ENCODE peak calls at places on chromosomes 11 and 22, in four cellular contexts. C is transverse colon, G is ovary, Y is sigmoid colon. V is an unnamed sample.

GRCh38 chr11:44246726-44247125 is 63.2 kb downstream of the ALX4 start:
- DNase-seq in C (no peak), G (no peak), Y (no peak), V (no peak)

GRCh38 chr11:110518809-110519514 is 89.2 kb downstream of the FDX1 start:
- DNase-seq in C (no peak), G (no peak), Y (no peak), V (no peak)

GRCh38 chr11:61554172-61554988 is 26.5 kb downstream of the SYT7 start:
- DNase-seq in C (no peak), G (no peak), Y (no peak), V (no peak)

GRCh38 chr11:2383823-2384722 is 7.0 kb downstream of the CD81 start:
- DNase-seq in C (peak; percentile 66), G (no peak), Y (no peak), V (no peak)

GRCh38 chr11:65869643-65870306 is 2.8 kb downstream of the EFEMP2 start:
- DNase-seq in C (no peak), G (peak; percentile 34), Y (peak; percentile 69), V (no peak)

GRCh38 chr11:13486926-13487660 is 8.7 kb downstream of the PTH start:
- DNase-seq in C (peak; percentile 57), G (peak; percentile 31), Y (no peak), V (peak; percentile 52)

GRCh38 chr11:93857413-93858185 is 7.2 kb upstream of the VSTM5 start:
- DNase-seq in C (no peak), G (no peak), Y (no peak), V (no peak)

GRCh38 chr11:81070948-81071347 is 1630.1 kb upstream of the TENM4 start:
- DNase-seq in C (no peak), G (no peak), Y (no peak), V (no peak)

GRCh38 chr22:44309647-44310046 is 3.1 kb downstream of the SHISAL1 start:
- DNase-seq in C (no peak), G (no peak), Y (peak; percentile 82), V (no peak)
- TF ChIP-seq EP300 in C (peak; percentile 27), G (no peak), Y (no peak), V (peak; percentile 63)

DNA sequence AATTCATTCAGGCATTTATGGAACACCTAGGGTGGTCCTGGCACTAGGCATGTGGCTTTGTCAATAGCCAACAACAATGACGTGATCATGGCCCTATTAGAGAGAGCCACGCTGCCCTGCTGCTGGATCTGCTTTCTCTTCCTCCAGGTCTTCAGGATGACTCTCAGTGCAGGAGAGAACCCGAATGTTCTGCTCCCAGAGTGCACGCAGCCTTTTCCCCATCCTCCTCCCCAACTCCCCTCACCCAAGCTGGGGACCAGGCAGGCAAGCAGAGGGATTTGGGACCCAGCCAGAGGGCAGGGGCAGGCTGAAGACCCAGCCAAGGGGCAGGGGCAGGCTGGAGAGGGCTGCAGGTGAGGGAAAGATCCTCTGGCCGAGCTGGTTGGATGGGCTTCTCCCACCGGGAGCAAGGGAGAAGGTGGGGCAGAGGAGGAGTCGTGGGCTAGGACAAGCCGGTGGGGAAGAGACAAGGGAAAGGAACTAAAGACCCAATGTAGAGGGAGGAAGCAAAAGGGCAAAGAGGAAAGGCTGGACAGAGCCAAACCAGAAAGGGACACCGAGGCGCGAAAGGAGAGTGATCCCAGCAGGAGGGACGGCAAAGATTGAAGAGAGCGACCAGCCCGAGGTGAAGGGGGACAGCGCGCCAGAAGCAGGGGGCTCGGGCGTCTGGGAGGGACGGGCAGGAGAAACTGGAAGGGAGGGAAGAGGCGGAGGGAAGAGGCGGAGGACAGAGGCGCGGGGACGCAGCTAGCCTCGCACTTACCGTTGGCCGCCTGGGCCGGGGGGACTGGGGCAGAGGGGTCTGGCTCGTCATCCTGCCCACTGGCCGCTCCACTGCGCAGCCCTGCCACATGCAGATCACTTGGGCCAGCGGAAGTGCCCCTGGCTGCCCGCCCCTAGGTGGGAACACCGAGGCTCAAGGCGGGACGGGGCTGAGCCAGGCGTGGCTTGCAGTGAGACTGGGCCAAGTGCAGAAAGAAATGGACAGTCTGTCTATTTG is at the start of gene KCTD14:
- DNase-seq in C (peak; percentile 69), G (no peak), Y (peak; percentile 66), V (peak; percentile 75)
- TF ChIP-seq POLR2A in C (peak; percentile 65), G (no peak), Y (no peak), V (peak; percentile 13)

GRCh38 chr22:23250424-23251363 is 70.4 kb downstream of the BCR start:
- DNase-seq in C (no peak), G (peak; percentile 9), Y (no peak), V (no peak)

GRCh38 chr22:23249506-23250423 is 69.5 kb downstream of the BCR start:
- DNase-seq in C (no peak), G (peak; percentile 10), Y (no peak), V (no peak)

GRCh38 chr22:23245799-23246136 is 65.5 kb downstream of the BCR start:
- DNase-seq in C (no peak), G (no peak), Y (no peak), V (no peak)

GRCh38 chr22:23246982-23247766 is 66.9 kb downstream of the BCR start:
- DNase-seq in C (no peak), G (peak; percentile 16), Y (no peak), V (no peak)

DNA sequence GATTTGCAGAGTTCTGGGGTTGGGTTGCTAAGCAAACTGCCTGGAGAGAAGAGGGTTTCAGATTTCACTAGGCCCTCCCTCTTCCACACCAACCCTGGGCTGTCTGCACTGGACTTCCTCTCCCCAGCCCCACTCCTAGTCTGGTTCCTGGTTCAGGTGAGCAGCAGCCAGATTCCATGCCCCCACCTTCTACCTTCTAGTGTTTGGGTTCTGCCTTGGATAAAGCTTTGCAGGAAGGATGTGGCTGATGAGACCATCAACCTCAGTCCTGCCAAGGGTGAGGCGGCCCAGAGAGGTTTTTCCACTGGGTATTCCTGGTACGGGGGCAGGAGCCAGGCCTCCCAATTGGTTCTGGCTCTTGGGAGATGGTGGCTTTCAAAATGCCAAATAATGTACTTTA is 68.3 kb downstream of the BCR start:
- DNase-seq in C (no peak), G (peak; percentile 0), Y (no peak), V (peak; percentile 58)
- H3K4me1 ChIP-seq in C (no peaks in the 10 kb centered on the region), G (no peaks in the 10 kb centered on the region), Y (no peaks in the 10 kb centered on the region), V (peaks cover 38% of the 10 kb centered on the region)

DNA sequence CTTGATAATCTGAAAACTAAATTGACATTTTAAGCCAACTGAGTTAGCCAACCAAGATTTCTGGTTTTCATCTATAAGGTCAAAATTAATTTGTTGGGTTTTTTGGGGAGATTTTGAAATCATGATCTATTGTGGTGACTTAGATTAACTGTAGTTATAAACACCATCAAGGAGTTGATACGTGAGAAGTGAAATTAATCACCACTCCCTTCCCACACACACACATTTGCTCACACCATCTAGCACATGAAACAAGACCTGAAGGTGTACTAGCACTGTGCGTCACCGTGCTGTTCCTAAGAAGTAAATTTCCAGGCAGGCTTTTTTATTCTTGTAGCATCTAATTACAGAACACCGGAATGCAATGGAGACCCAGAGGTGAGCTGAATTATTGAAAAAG is 2.1 kb downstream of the OR5B21 start:
- DNase-seq in C (no peak), G (no peak), Y (no peak), V (no peak)
- TF ChIP-seq EP300 in C (no peak), G (no peak), Y (no peak), V (no peak)

GRCh38 chr22:43185860-43186261 is 1.1 kb downstream of the TTLL12 start:
- DNase-seq in C (peak; percentile 62), G (peak; percentile 74), Y (peak; percentile 82), V (peak; percentile 87)

GRCh38 chr22:43188829-43189545 is 2.1 kb upstream of the TTLL12 start:
- DNase-seq in C (no peak), G (no peak), Y (no peak), V (no peak)

GRCh38 chr22:43183496-43184263 is 3.3 kb downstream of the TTLL12 start:
- DNase-seq in C (no peak), G (no peak), Y (no peak), V (no peak)

GRCh38 chr22:43187171-43188099 is 501 bp upstream of the TTLL12 start:
- DNase-seq in C (peak; percentile 97), G (peak; percentile 97), Y (peak; percentile 97), V (peak; percentile 98)

GRCh38 chr22:43186272-43187170 is at the start of gene TTLL12:
- DNase-seq in C (peak; percentile 56), G (peak; percentile 74), Y (peak; percentile 75), V (peak; percentile 56)
- TF ChIP-seq POLR2A in C (no peak), G (no peak), Y (no peak), V (no peak)